ENCODE peak calls at places on chromosomes 11 and 22, in ten cellular contexts. S is GM06990; K is PC-9; D is dorsolateral prefrontal cortex; F is thoracic aorta; W is uterus; Y is heart left ventricle; V is CD8-positive, alpha-beta T cell; M is naive thymus-derived CD4-positive, alpha-beta T cell; O is brain microvascular endothelial cell. A is an unnamed sample.

GRCh38 chr11:6418958-6419611 is at the start of gene APBB1:
- DNase-seq in S (peak; percentile 66), K (no peak), D (no peak), F (no peak), W (peak; percentile 82), Y (peak; percentile 78), V (peak; percentile 77), M (peak; percentile 80), O (peak; percentile 47), A (peak; percentile 84)

GRCh38 chr22:47841166-47841565 is 1078.7 kb downstream of the TBC1D22A start:
- DNase-seq in S (no peak), K (no peak), D (no peak), F (no peak), W (no peak), Y (no peak), V (no peak), M (no peak), O (no peak), A (no peak)

GRCh38 chr22:41369089-41369745 is 12.5 kb upstream of the TEF start:
- DNase-seq in S (no peak), K (no peak), D (peak; percentile 58), F (no peak), W (no peak), Y (no peak), V (no peak), M (no peak), O (no peak), A (no peak)

GRCh38 chr22:41834005-41834975 is 1.4 kb downstream of the SREBF2 start:
- DNase-seq in S (no peak), K (no peak), D (no peak), F (no peak), W (no peak), Y (no peak), V (no peak), M (no peak), O (no peak), A (peak; percentile 25)

GRCh38 chr11:56910785-56911184 is 77.9 kb upstream of the OR5AK2 start:
- DNase-seq in S (no peak), K (no peak), D (peak; percentile 46), F (no peak), W (no peak), Y (no peak), V (no peak), M (no peak), O (no peak), A (no peak)

GRCh38 chr22:28570697-28571373 is 108.8 kb downstream of the TTC28 start:
- DNase-seq in S (no peak), K (no peak), D (no peak), F (no peak), W (no peak), Y (no peak), V (no peak), M (no peak), O (no peak), A (peak; percentile 18)

GRCh38 chr11:119093951-119094815 is 7.5 kb downstream of the DPAGT1 start:
- DNase-seq in S (peak; percentile 68), K (no peak), D (no peak), F (no peak), W (peak; percentile 44), Y (no peak), V (peak; percentile 49), M (peak; percentile 67), O (peak; percentile 18), A (peak; percentile 62)

GRCh38 chr11:80320226-80320625 is 879.4 kb upstream of the TENM4 start:
- DNase-seq in S (no peak), K (no peak), D (no peak), F (no peak), W (no peak), Y (no peak), V (no peak), M (no peak), O (no peak), A (no peak)

GRCh38 chr22:50505776-50506610 is 1.5 kb downstream of the LMF2 start:
- DNase-seq in S (no peak), K (no peak), D (no peak), F (no peak), W (no peak), Y (no peak), V (no peak), M (no peak), O (no peak), A (no peak)

GRCh38 chr22:50141891-50142363 is 28.6 kb upstream of the PANX2 start:
- DNase-seq in S (no peak), K (no peak), D (no peak), F (no peak), W (no peak), Y (no peak), V (no peak), M (no peak), O (no peak), A (no peak)

GRCh38 chr11:43987384-43988039 is 45.1 kb downstream of the C11orf96 start:
- DNase-seq in S (no peak), K (no peak), D (no peak), F (peak; percentile 81), W (peak; percentile 96), Y (peak; percentile 93), V (no peak), M (no peak), O (peak; percentile 65), A (peak; percentile 18)

GRCh38 chr22:31983911-31984661 is 39.8 kb downstream of the YWHAH start:
- DNase-seq in S (no peak), K (no peak), D (no peak), F (no peak), W (no peak), Y (no peak), V (no peak), M (no peak), O (no peak), A (no peak)

GRCh38 chr11:126352934-126353801 is 2.3 kb upstream of the ST3GAL4 start:
- DNase-seq in S (no peak), K (peak; percentile 82), D (no peak), F (no peak), W (no peak), Y (no peak), V (no peak), M (no peak), O (peak; percentile 37), A (peak; percentile 73)

GRCh38 chr11:36492724-36493304 is 17.3 kb downstream of the TRAF6 start:
- DNase-seq in S (no peak), K (no peak), D (no peak), F (no peak), W (no peak), Y (no peak), V (no peak), M (no peak), O (peak; percentile 34), A (peak; percentile 78)

GRCh38 chr22:40026641-40027040 is 31.9 kb downstream of the FAM83F start:
- DNase-seq in S (no peak), K (no peak), D (peak; percentile 18), F (no peak), W (no peak), Y (no peak), V (peak; percentile 12), M (no peak), O (no peak), A (no peak)
- H3K27me3 ChIP-seq in S (peaks cover 2% of the 10 kb centered on the region), K (no peaks in the 10 kb centered on the region), D (no peaks in the 10 kb centered on the region), F (no peaks in the 10 kb centered on the region), W (no peaks in the 10 kb centered on the region), Y (no peaks in the 10 kb centered on the region), V (no peaks in the 10 kb centered on the region), M (no peaks in the 10 kb centered on the region), O (no peaks in the 10 kb centered on the region), A (peaks cover 42% of the 10 kb centered on the region)

DNA sequence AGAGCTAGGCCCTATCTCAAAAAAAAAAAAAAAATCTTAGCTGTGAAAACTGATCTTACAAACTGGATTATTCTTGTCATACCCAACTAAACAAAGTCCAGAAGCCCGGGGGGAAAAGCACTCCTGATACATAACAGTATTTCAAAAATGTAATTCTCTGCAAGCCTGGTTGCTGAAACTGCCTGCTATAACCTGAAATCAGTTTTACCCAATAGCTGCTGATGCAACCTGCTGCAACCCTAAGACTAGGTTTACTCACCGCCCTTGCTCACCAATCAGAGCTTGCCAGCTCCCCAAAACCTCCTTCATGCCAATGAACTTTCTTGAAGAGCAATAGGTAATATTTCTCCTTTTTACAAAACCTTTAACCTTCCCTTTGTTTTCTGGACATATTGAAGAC is 12.4 kb downstream of the FGF19 start:
- DNase-seq in S (no peak), K (peak; percentile 58), D (no peak), F (no peak), W (no peak), Y (no peak), V (no peak), M (no peak), O (no peak), A (peak; percentile 31)
- H3K27me3 ChIP-seq in S (no peaks in the 10 kb centered on the region), K (no peaks in the 10 kb centered on the region), D (peaks cover under 1% of the 10 kb centered on the region), F (no peaks in the 10 kb centered on the region), W (no peaks in the 10 kb centered on the region), Y (no peaks in the 10 kb centered on the region), V (no peaks in the 10 kb centered on the region), M (no peaks in the 10 kb centered on the region), O (peaks cover 4% of the 10 kb centered on the region), A (peaks cover 43% of the 10 kb centered on the region)

DNA sequence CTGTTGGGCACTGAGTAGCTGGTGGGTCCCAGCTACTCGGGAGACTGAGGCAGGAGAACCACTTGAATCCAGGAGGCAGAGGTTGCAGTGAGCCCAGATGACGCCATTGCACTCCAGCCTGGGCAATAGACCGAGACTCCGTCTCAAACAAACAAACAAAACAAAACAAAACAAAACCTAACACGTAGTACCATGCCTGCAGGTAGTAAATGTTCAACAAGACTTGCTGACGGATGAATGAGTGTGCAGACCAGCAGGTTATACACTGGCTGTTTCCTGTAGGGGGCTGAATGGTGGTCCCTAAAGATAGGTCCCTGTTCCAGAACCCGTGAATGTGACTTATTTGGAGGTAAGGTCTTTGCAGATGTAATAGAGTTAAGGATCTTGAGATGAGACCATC is 12.8 kb upstream of the MRGPRD start:
- DNase-seq in S (no peak), K (no peak), D (no peak), F (no peak), W (no peak), Y (no peak), V (no peak), M (no peak), O (no peak), A (no peak)
- H3K27me3 ChIP-seq in S (peaks cover 1% of the 10 kb centered on the region), K (peaks cover 47% of the 10 kb centered on the region), D (no peaks in the 10 kb centered on the region), F (no peaks in the 10 kb centered on the region), W (no peaks in the 10 kb centered on the region), Y (no peaks in the 10 kb centered on the region), V (no peaks in the 10 kb centered on the region), M (no peaks in the 10 kb centered on the region), O (peaks cover 12% of the 10 kb centered on the region), A (peaks cover 30% of the 10 kb centered on the region)

GRCh38 chr11:14593671-14594070 is 49.9 kb upstream of the PDE3B start:
- DNase-seq in S (no peak), K (no peak), D (no peak), F (no peak), W (no peak), Y (no peak), V (no peak), M (no peak), O (no peak), A (no peak)

GRCh38 chr11:14587203-14587602 is 56.4 kb upstream of the PDE3B start:
- DNase-seq in S (no peak), K (no peak), D (no peak), F (no peak), W (no peak), Y (no peak), V (no peak), M (no peak), O (no peak), A (no peak)

GRCh38 chr11:14584595-14584994 is 59.0 kb upstream of the PDE3B start:
- DNase-seq in S (no peak), K (peak; percentile 39), D (no peak), F (no peak), W (no peak), Y (no peak), V (no peak), M (no peak), O (no peak), A (no peak)

GRCh38 chr11:14585438-14585837 is 58.2 kb upstream of the PDE3B start:
- DNase-seq in S (no peak), K (no peak), D (no peak), F (no peak), W (no peak), Y (no peak), V (no peak), M (no peak), O (no peak), A (no peak)

GRCh38 chr11:14589421-14589820 is 54.2 kb upstream of the PDE3B start:
- DNase-seq in S (no peak), K (no peak), D (no peak), F (no peak), W (no peak), Y (no peak), V (no peak), M (no peak), O (no peak), A (no peak)
- H3K27me3 ChIP-seq in S (no peaks in the 10 kb centered on the region), K (no peaks in the 10 kb centered on the region), D (no peaks in the 10 kb centered on the region), F (no peaks in the 10 kb centered on the region), W (no peaks in the 10 kb centered on the region), Y (no peaks in the 10 kb centered on the region), V (no peaks in the 10 kb centered on the region), M (no peaks in the 10 kb centered on the region), O (no peaks in the 10 kb centered on the region), A (no peaks in the 10 kb centered on the region)